ENCODE peak calls at places on chromosomes 3 and 15, in five cellular contexts. Z is GM23248, Q is iPS DF 6.9, J is aorta, H is GM23338. V is an unnamed sample. For H3K36me3 and H3K4me1, the result is how much of the 10 kb centered on the place peaks cover.

GRCh38 chr3:139024968-139025367 is 4.2 kb upstream of the PRR23B start:
- DNase-seq in Z (no peak), Q (no peak), J (no peak), H (no peak), V (no peak)

GRCh38 chr3:27628029-27628750 is 93.9 kb downstream of the EOMES start:
- DNase-seq in Z (no peak), Q (no peak), J (no peak), H (no peak), V (no peak)

GRCh38 chr3:71579934-71580318 is 3.6 kb downstream of the FOXP1 start:
- DNase-seq in Z (peak), Q (no peak), J (no peak), H (no peak), V (no peak)

GRCh38 chr3:119290613-119291012 is 3.6 kb upstream of the ARHGAP31 start:
- DNase-seq in Z (no peak), Q (no peak), J (no peak), H (no peak), V (no peak)

GRCh38 chr15:70375006-70375409 is 277.3 kb upstream of the TLE3 start:
- DNase-seq in Z (peak), Q (no peak), J (peak), H (no peak), V (no peak)

GRCh38 chr3:27533718-27534578 is 49.8 kb upstream of the SLC4A7 start:
- DNase-seq in Z (peak), Q (peak), J (peak), H (peak), V (peak)

GRCh38 chr3:190807719-190808375 is 54.6 kb downstream of the GMNC start:
- DNase-seq in Z (no peak), Q (no peak), J (no peak), H (no peak), V (no peak)

GRCh38 chr15:22942877-22943276 is 37.3 kb downstream of the CYFIP1 start:
- DNase-seq in Z (no peak), Q (no peak), J (no peak), H (no peak), V (no peak)

GRCh38 chr3:10983219-10983916 is 9.2 kb upstream of the SLC6A1 start:
- DNase-seq in Z (peak), Q (no peak), J (no peak), H (peak), V (no peak)

GRCh38 chr15:33994005-33994615 is 25.8 kb downstream of the CHRM5 start:
- DNase-seq in Z (peak), Q (peak), J (no peak), H (peak), V (no peak)

GRCh38 chr3:150302246-150302645 is 105.9 kb upstream of the TSC22D2 start:
- DNase-seq in Z (peak), Q (no peak), J (no peak), H (no peak), V (no peak)

GRCh38 chr3:153038779-153039178 is 123.2 kb upstream of the RAP2B start:
- DNase-seq in Z (peak), Q (no peak), J (no peak), H (no peak), V (no peak)

GRCh38 chr3:156010829-156011228 is 109.5 kb upstream of the KCNAB1 start:
- DNase-seq in Z (no peak), Q (no peak), J (no peak), H (peak), V (no peak)

GRCh38 chr3:53190659-53191058 is 29.6 kb downstream of the PRKCD start:
- DNase-seq in Z (no peak), Q (no peak), J (no peak), H (no peak), V (no peak)

GRCh38 chr3:141065841-141066592 is 14.9 kb downstream of the SPSB4 start:
- DNase-seq in Z (no peak), Q (no peak), J (no peak), H (no peak), V (no peak)

GRCh38 chr15:89370120-89371077 is 35.8 kb upstream of the POLG start:
- DNase-seq in Z (no peak), Q (no peak), J (peak), H (peak), V (no peak)
- H3K36me3 ChIP-seq in Z (under half), Q (under half), J (under half), H (under half), V (under half)

GRCh38 chr15:62824111-62824737 is 218.3 kb upstream of the TPM1 start:
- DNase-seq in Z (peak), Q (no peak), J (no peak), H (no peak), V (no peak)
- H3K27ac ChIP-seq in Z (peak), Q (no peak), J (no peak), H (no peak), V (no peak)

GRCh38 chr3:30641612-30642251 is 35.3 kb downstream of the TGFBR2 start:
- DNase-seq in Z (no peak), Q (no peak), J (no peak), H (no peak), V (no peak)
- H3K4me1 ChIP-seq in Z (under half), Q (under half), J (under half), H (under half), V (half or more)

GRCh38 chr15:60353245-60353940 is 44.4 kb downstream of the ANXA2 start:
- DNase-seq in Z (peak), Q (no peak), J (no peak), H (no peak), V (no peak)
- H3K36me3 ChIP-seq in Z (half or more), Q (under half), J (under half), H (under half), V (half or more)

GRCh38 chr3:64264491-64265109 is 39.3 kb upstream of the PRICKLE2 start:
- DNase-seq in Z (peak), Q (no peak), J (no peak), H (no peak), V (no peak)

GRCh38 chr3:64266065-64266874 is 41.0 kb upstream of the PRICKLE2 start:
- DNase-seq in Z (peak), Q (no peak), J (no peak), H (no peak), V (no peak)

GRCh38 chr3:64268926-64269325 is 43.7 kb upstream of the PRICKLE2 start:
- DNase-seq in Z (no peak), Q (no peak), J (no peak), H (no peak), V (no peak)

GRCh38 chr3:64267774-64268604 is 42.7 kb upstream of the PRICKLE2 start:
- DNase-seq in Z (peak), Q (no peak), J (peak), H (peak), V (peak)

GRCh38 chr3:64266983-64267382 is 41.7 kb upstream of the PRICKLE2 start:
- DNase-seq in Z (peak), Q (no peak), J (no peak), H (no peak), V (no peak)
- H3K27ac ChIP-seq in Z (peak), Q (no peak), J (peak), H (no peak), V (peak)

DNA sequence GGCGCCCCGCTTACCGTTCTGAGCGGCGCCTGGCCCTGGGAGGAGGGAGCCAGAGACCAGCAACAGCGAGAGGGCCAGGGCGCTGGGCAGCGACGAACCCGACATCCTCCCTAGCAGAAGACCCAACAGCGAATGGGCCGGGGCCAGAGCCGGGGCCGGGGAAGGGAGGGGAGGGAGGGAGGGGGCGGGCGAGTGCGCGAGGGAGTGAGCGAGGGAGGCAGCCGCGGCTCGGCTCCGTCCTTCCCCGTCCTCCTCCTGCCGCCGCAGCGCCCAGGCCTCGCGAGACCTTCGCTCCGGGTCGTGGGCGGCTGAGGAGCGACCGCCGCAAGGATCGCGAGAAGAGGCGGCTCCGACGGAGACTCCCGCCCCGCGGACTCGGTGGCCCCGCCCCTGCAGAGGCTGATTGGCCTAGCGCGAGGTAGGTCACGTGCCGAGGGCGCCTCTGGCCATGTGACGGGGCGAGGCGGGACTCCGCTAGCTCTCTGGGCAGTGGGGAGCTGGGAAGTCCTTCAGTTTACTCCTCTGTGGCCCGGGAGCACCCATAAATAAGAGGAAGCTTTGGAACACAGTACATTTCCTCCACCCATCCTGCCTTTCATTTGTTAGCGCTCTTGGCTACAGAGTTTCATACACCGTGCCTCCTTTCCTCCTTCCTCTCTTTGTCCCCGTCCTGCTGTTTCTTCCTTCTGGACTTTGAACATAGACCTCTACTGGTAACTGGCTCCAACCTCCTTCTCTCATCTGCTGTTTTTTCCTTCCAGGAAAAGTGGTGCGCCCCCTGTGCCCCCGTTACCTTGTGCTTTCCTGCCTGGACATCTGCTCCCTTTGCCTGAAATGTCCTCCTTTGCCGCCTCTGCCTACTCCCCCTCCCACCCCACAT is at the start of gene NPTN:
- DNase-seq in Z (peak), Q (peak), J (peak), H (peak), V (peak)
- H3K4me1 ChIP-seq in Z (half or more), Q (under half), J (under half), H (under half), V (under half)

GRCh38 chr15:40415226-40415625 is 9.6 kb downstream of the IVD start:
- DNase-seq in Z (no peak), Q (no peak), J (no peak), H (no peak), V (no peak)
- H3K36me3 ChIP-seq in Z (under half), Q (half or more), J (under half), H (under half), V (under half)

DNA sequence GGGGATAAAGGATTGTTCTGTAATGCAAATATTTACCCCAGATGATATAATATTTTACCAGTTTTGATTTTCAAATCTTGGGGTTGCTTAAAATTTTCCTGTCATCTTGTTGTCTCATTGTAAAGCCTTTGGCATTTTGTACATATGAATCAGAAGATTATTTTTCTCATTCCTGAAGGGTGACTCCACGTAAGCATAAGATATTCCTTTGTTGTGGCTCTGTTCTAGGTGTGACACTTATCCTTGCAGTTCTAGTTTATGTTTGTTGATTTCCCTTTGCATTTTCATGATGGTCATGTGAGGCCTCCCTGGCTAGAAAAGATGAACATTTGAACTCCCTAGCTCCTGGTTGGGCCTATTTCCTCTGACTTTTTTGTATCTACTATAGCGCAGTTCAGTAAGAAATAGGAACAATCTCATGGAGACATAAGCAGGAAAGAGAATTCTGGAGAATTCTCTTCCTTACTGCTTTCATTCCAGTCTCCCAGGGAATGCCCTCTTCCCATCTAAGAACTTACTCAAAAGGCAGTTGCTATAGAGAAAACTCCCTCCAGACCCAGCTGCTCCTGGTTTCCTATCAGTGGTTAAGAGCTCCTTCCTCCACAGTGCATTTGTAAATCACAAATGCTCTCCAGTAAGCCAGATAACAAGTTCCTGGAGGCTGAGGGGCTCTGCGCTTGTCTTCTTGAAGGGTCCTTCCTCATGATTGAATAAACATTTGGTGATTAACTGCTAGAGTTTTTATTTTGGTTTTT is 124.7 kb downstream of the WNT5A start:
- DNase-seq in Z (peak), Q (no peak), J (no peak), H (no peak), V (no peak)
- H3K27ac ChIP-seq in Z (peak), Q (no peak), J (no peak), H (no peak), V (no peak)

GRCh38 chr3:188264231-188265213 is 110.6 kb downstream of the LPP start:
- DNase-seq in Z (peak), Q (no peak), J (no peak), H (no peak), V (peak)
- H3K4me1 ChIP-seq in Z (half or more), Q (under half), J (under half), H (half or more), V (under half)

DNA sequence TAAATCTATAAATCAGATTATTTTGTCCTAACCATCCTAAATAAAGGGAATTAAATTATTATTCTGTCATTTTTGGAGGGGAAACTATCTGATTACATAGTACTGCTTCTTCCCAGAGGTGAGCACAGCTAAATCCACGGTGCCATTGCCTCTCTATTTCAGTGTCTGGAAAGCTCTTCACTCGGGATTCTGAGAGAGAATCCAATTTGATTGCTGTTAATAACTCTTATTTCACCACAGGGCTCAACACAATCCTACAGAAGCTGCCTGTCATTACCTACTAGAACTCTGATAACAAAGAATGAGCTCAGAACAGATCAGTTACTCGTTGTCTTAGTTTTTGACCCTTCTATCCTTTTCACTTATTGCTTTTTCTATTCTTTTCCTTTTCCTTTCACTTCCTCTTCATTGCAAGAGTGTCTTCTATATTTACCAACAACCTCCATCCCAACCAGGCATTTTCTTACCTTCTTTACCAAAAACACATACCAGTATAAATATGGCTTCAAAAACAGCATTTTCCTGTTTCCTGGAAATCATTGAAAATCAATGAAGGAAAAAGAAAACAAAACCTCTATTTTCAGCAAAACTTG is 30.4 kb downstream of the OXNAD1 start:
- DNase-seq in Z (no peak), Q (no peak), J (no peak), H (no peak), V (no peak)
- H3K36me3 ChIP-seq in Z (under half), Q (under half), J (under half), H (under half), V (under half)

V was measured in tibial nerve.